ENCODE peak calls at places on chromosomes 11 and 22, in seven cellular contexts. Z is stomach, W is adrenal gland, L is body of pancreas, U is IMR-90, J is endothelial cell of umbilical vein, S is esophagus squamous epithelium. Q is an unnamed sample.

GRCh38 chr11:113779496-113779895 is at the start of gene CLDN25:
- DNase-seq in Z (no peak), W (no peak), L (no peak), U (no peak), J (no peak), S (no peak), Q (no peak)

GRCh38 chr11:1487091-1487850 is 692 bp upstream of the MOB2 start:
- DNase-seq in Z (no peak), W (no peak), L (no peak), U (no peak), J (no peak), S (no peak), Q (peak)

GRCh38 chr11:120929664-120930154 is 94.2 kb upstream of the TBCEL start:
- DNase-seq in Z (peak), W (no peak), L (peak), U (peak), J (peak), S (no peak), Q (no peak)

GRCh38 chr11:6988506-6988905 is 31.6 kb downstream of the ZNF214 start:
- DNase-seq in Z (no peak), W (no peak), L (no peak), U (peak), J (no peak), S (no peak), Q (no peak)

GRCh38 chr11:102530558-102530957 is at the start of gene MMP7:
- DNase-seq in Z (no peak), W (no peak), L (peak), U (peak), J (peak), S (no peak), Q (no peak)

GRCh38 chr11:27863637-27864036 is 163.4 kb upstream of the BDNF start:
- DNase-seq in Z (no peak), W (no peak), L (no peak), U (no peak), J (no peak), S (no peak), Q (no peak)

GRCh38 chr11:18540207-18541009 is 13.7 kb upstream of the TSG101 start:
- DNase-seq in Z (no peak), W (no peak), L (no peak), U (peak), J (peak), S (no peak), Q (no peak)

GRCh38 chr11:72119188-72119587 is 6.7 kb upstream of the ANAPC15 start:
- DNase-seq in Z (no peak), W (no peak), L (no peak), U (no peak), J (no peak), S (no peak), Q (no peak)

GRCh38 chr11:46348566-46348981 is 1.3 kb downstream of the DGKZ start:
- DNase-seq in Z (no peak), W (no peak), L (peak), U (no peak), J (no peak), S (no peak), Q (no peak)

GRCh38 chr22:44645083-44645482 is 56.9 kb upstream of the PRR5 start:
- DNase-seq in Z (no peak), W (no peak), L (no peak), U (no peak), J (no peak), S (no peak), Q (no peak)

GRCh38 chr11:129249351-129249750 is 57.2 kb upstream of the ARHGAP32 start:
- DNase-seq in Z (no peak), W (no peak), L (no peak), U (peak), J (no peak), S (no peak), Q (no peak)

GRCh38 chr22:28547132-28547842 is 132.4 kb downstream of the TTC28 start:
- DNase-seq in Z (no peak), W (no peak), L (no peak), U (peak), J (no peak), S (no peak), Q (no peak)

GRCh38 chr11:27700351-27701261 is at the start of gene BDNF:
- DNase-seq in Z (no peak), W (no peak), L (no peak), U (peak), J (peak), S (no peak), Q (peak)

GRCh38 chr11:72072348-72072747 is 8.0 kb downstream of the NUMA1 start:
- DNase-seq in Z (no peak), W (peak), L (no peak), U (peak), J (peak), S (no peak), Q (no peak)

DNA sequence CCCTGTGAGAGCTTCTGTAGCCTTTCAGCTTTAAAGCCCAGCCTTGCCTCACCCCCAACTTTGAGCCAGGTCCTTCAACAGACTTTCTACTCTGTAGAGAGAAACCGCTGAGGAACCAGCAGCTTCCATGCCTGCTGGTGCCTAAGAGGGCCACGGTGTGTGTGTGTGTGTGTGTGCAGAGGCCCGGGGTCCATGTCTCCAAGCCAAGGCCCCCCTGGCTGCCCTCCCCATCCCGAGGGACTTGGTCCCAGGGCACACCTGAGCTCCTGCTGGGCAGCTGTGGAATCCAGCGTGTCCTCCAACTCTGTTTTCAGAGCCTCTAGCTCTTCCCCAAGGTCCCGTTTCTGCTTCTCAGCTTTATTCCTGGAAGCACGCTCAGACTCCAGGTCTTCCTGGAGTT is 42.3 kb downstream of the APOL1 start:
- DNase-seq in Z (no peak), W (no peak), L (no peak), U (no peak), J (no peak), S (no peak), Q (no peak)
- H3K4me3 ChIP-seq in Z (no peak), W (no peak), L (no peak), U (no peak), J (no peak), S (no peak), Q (no peak)

DNA sequence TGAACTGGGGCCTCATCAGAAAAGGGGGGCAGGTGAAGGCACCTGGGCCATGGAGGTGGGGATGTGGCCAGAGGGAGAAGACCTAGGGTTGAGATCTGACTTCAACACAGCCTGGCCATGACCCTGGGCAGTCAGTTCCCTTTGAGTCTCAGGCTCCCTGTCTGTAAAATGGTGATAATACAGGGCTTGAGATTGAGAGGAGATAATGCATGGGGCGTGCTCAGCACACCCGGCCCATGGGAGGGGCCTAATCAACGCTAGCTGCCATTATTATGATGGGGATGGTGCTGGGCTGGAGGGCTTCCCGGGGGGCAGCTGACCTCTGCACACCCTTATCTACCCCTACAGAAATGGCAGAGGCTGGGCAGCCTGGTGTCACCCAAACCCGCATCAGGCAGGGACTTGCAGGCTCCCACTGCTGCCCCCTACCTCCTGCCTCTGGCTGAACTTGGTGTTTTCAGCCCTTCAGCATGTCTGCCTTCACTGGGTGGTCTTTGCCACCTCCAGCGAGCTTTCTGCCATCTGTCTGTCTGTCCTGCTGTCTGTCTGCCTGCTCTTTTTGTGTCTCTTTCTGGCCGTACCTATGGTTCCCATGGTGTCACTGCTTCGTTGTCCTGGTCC is 84.5 kb downstream of the CACNA1I start:
- DNase-seq in Z (no peak), W (no peak), L (no peak), U (no peak), J (no peak), S (no peak), Q (no peak)
- TF ChIP-seq POLR2A in Z (no peak), W (no peak), L (no peak), U (no peak), J (no peak), S (no peak), Q (no peak)

GRCh38 chr22:43005106-43005505 is 9.8 kb downstream of the PACSIN2 start:
- DNase-seq in Z (no peak), W (no peak), L (no peak), U (no peak), J (no peak), S (no peak), Q (no peak)

GRCh38 chr22:43000441-43001175 is 14.3 kb downstream of the PACSIN2 start:
- DNase-seq in Z (no peak), W (no peak), L (no peak), U (peak), J (no peak), S (no peak), Q (no peak)

GRCh38 chr22:43004362-43005035 is 10.4 kb downstream of the PACSIN2 start:
- DNase-seq in Z (no peak), W (no peak), L (no peak), U (no peak), J (no peak), S (no peak), Q (peak)

GRCh38 chr22:43002198-43002577 is 12.8 kb downstream of the PACSIN2 start:
- DNase-seq in Z (no peak), W (no peak), L (no peak), U (peak), J (peak), S (no peak), Q (no peak)

GRCh38 chr22:43001271-43002197 is 13.4 kb downstream of the PACSIN2 start:
- DNase-seq in Z (no peak), W (no peak), L (no peak), U (no peak), J (peak), S (no peak), Q (no peak)
- H3K4me3 ChIP-seq in Z (no peak), W (peak), L (no peak), U (no peak), J (no peak), S (no peak), Q (no peak)

GRCh38 chr11:61972112-61972795 is 4.8 kb upstream of the FTH1 start:
- DNase-seq in Z (no peak), W (no peak), L (no peak), U (no peak), J (no peak), S (no peak), Q (peak)

GRCh38 chr11:61969391-61969758 is 1.9 kb upstream of the FTH1 start:
- DNase-seq in Z (no peak), W (no peak), L (no peak), U (no peak), J (no peak), S (no peak), Q (no peak)

GRCh38 chr11:61969838-61970452 is 2.5 kb upstream of the FTH1 start:
- DNase-seq in Z (no peak), W (no peak), L (no peak), U (peak), J (peak), S (no peak), Q (no peak)

GRCh38 chr11:61972796-61973602 is 5.6 kb upstream of the FTH1 start:
- DNase-seq in Z (no peak), W (peak), L (peak), U (peak), J (peak), S (no peak), Q (no peak)

DNA sequence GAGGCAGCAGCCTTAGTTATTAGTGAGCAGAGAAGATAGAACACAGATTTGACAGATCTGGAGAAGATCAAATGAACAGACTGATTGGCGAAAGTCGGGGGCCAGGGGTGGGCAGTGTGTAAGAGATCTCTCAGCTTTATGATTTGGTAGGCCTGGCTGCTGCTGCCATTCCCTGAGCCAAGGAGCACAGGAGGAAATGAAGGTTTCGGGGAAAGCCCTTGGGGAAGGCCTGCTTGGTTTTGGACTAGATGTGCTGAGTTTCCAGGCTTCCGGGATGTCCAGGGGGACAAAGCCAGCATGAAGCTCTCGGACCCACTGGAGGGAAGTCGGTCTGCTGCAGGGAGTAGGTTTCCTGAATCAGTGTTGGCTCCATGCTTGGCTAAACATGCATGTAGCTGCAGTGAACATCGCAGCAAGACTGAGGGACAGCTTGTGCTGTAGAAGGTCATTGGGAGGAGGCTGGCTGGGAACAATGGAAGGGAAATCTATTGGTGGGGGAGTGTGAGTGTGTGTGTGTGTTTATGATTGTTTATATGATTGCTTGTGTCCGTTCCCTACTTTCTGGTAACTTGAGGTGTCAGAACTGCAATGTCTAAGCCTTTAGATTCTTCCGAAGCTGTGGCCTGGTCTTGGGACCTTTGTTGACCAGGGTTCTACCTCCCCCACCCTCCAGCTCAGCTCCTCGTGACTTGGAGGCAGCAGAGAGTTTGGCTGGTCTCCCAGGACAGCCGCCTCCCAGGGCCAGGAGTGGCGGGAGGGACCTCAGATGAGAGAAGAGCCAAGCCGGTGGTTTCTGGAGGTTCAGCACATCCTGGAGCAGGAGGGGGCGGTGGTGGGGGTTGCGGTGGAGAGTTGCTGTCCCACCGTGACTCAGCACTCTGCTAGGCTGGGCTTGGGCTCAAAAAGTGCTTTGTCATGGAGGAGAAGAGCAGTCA is 4.0 kb upstream of the FTH1 start:
- DNase-seq in Z (peak), W (peak), L (peak), U (peak), J (peak), S (peak), Q (peak)
- TF ChIP-seq POLR2A in Z (no peak), W (no peak), L (peak), U (no peak), J (peak), S (no peak), Q (peak)

GRCh38 chr22:20957118-20957690 is 9.9 kb upstream of the AIFM3 start:
- DNase-seq in Z (peak), W (no peak), L (peak), U (no peak), J (no peak), S (no peak), Q (no peak)

GRCh38 chr22:20959578-20960461 is 7.2 kb upstream of the AIFM3 start:
- DNase-seq in Z (no peak), W (no peak), L (no peak), U (no peak), J (no peak), S (no peak), Q (no peak)

GRCh38 chr22:20956258-20957117 is 10.6 kb upstream of the AIFM3 start:
- DNase-seq in Z (no peak), W (no peak), L (peak), U (peak), J (no peak), S (no peak), Q (peak)

GRCh38 chr22:20955548-20955947 is 11.5 kb upstream of the AIFM3 start:
- DNase-seq in Z (no peak), W (no peak), L (no peak), U (no peak), J (no peak), S (no peak), Q (peak)

DNA sequence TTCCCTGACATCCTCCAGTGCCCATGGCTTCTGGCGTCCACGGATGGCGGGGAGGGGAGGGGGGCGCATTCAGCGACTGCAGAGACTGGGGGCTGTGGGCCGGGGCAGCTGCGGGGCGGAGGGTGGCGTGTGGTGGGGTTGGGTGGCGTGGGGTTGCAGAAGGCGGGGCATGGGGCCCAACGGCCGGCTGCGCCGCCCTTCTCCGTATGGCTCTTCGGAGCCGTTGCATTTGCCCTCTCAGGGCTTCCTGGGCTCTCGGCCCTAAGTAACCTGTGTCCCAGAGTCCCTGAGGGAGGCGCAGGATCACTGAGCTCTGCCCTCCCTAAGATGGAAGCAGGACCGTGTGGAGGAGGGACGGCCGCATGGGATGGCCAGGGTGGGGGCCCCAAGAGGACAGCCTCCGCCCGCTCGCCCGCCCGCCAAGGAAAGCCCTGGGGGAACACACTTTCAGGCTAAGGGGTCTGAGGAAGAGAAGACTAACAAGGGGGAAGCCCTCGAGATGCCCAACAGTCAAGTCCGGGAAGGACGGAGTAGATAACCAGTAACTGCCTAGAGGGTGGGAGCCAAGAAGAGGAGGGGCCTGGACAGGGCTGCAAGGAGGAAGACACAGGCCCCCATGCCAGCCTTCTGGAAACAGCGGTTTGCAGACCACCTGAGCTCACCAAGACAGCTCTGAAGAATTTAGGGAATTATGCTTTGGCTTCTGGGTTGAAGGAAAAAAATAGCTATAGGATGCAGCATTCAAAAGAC is 9.2 kb upstream of the AIFM3 start:
- DNase-seq in Z (peak), W (no peak), L (peak), U (no peak), J (no peak), S (no peak), Q (peak)
- H3K4me3 ChIP-seq in Z (peak), W (peak), L (peak), U (peak), J (peak), S (peak), Q (peak)

DNA sequence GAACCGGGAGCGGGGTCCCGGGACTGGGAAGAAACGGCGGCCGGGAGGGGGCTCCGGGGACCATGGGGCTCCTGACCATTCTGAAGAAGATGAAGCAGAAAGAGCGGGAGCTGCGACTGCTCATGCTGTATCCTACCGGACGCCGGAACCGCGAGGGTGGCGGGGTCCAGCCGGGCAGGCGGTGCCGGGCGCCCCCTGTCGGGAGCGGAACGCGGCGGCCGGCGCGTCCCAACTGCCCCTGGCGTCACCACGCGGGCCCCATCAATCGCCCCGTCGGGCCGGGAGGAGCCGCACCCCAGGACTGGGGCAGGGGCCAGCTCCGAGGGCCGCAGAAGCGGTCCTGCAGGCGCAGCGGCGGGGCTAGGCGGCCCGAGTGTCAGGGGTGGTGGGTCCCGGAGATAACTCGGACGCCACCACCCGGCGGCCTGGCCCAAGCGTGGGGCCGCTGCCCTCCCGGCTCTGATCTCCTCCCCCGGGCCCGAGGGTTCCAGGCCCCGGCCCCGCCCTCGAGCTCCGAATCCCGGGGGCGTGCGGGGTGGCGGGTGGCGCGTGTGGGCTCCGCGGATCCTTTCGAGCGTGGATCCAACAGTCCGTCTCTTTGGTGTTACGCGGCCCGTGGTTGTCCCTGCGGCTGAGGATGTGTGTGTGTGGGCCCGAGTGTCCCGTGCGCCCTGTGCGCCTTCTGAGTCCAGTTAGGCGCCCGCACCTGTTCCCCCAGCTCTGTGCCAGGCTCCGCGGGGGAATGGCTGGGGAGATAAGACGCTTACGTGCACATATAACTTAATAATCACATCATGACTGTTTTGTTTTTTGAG is at the start of gene ARL2:
- DNase-seq in Z (peak), W (peak), L (peak), U (no peak), J (no peak), S (peak), Q (peak)
- TF ChIP-seq POLR2A in Z (no peak), W (no peak), L (no peak), U (peak), J (peak), S (no peak), Q (peak)